ENCODE peak calls at places on chromosomes 12 and 14, in five cellular contexts. P is neural progenitor cell, E is endothelial cell of umbilical vein, D is HepG2, L is HCT116. X is an unnamed sample.

GRCh38 chr14:72023128-72024042 is 91.2 kb downstream of the RGS6 start:
- DNase-seq in L (peak), D (no peak), E (no peak), P (no peak), X (peak)

GRCh38 chr12:68414988-68415387 is 82.8 kb upstream of the MDM1 start:
- DNase-seq in D (no peak), P (no peak), L (no peak), E (no peak), X (no peak)

GRCh38 chr14:88422036-88422435 is 36.6 kb downstream of the SPATA7 start:
- DNase-seq in P (no peak), E (no peak), L (no peak), D (no peak), X (no peak)

GRCh38 chr14:65164068-65164824 is 61.9 kb upstream of the MAX start:
- DNase-seq in D (peak), P (peak), L (peak), E (peak), X (no peak)

GRCh38 chr14:93171366-93171765 is 13.3 kb downstream of the MOAP1 start:
- DNase-seq in D (no peak), E (no peak), P (no peak), L (no peak), X (no peak)

GRCh38 chr12:3047961-3048360 is 29.2 kb upstream of the TSPAN9 start:
- DNase-seq in P (no peak), E (peak), D (no peak), L (no peak), X (no peak)

GRCh38 chr12:30794591-30795409 is 40.0 kb upstream of the CAPRIN2 start:
- DNase-seq in D (peak), L (peak), E (peak), P (no peak), X (peak)

GRCh38 chr14:74127634-74128033 is 42.9 kb downstream of the LIN52 start:
- DNase-seq in D (no peak), P (no peak), E (no peak), L (no peak), X (no peak)

GRCh38 chr12:78863482-78864427 is 819 bp upstream of the SYT1 start:
- DNase-seq in E (peak), L (no peak), D (no peak), P (peak), X (peak)

GRCh38 chr12:109632299-109632698 is 58.7 kb downstream of the MVK start:
- DNase-seq in D (no peak), E (no peak), P (no peak), L (no peak), X (no peak)

GRCh38 chr14:75165586-75166391 is 10.6 kb downstream of the TMED10 start:
- DNase-seq in L (no peak), E (no peak), P (no peak), D (no peak), X (no peak)

GRCh38 chr14:30808576-30808975 is 65.8 kb upstream of the COCH start:
- DNase-seq in P (no peak), L (no peak), D (no peak), E (no peak), X (peak)

GRCh38 chr12:29317556-29318363 is 63.2 kb downstream of the ERGIC2 start:
- DNase-seq in D (peak), L (peak), E (peak), P (peak), X (peak)

GRCh38 chr12:108750471-108751402 is 19.4 kb upstream of the CORO1C start:
- DNase-seq in L (no peak), E (no peak), P (peak), D (no peak), X (no peak)

GRCh38 chr14:33617154-33617553 is 333.7 kb downstream of the EGLN3 start:
- DNase-seq in E (no peak), D (no peak), P (no peak), L (no peak), X (peak)

GRCh38 chr12:95701722-95702418 is 88.7 kb downstream of the NTN4 start:
- DNase-seq in P (no peak), D (no peak), E (no peak), L (no peak), X (peak)

GRCh38 chr12:27096420-27096819 is 14.0 kb upstream of the C12orf71 start:
- DNase-seq in D (no peak), L (no peak), E (no peak), P (no peak), X (peak)

DNA sequence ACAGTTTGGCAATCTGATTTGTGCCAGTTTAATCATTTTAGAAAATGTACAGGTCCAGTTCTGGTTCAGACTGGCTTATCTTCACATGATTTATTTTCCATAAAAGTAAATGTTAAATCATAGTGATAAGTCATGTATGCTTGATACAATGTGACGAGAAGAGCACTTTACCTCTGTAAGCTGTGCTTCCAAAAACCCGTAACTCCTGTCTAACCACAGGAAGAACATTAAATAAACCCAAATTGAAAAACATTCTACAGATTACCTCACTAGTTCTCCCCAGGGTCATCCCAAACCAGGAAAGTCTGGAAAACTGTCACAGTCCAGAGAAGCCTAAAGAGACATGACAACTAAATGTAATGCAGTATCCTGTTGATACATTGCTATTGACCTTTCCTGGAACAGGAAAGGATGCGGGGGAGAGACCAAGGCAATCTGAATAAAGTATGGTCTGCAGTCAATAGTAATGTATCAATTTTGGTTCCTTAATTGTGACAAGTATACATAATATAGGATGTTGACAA is 32.5 kb upstream of the DUSP6 start:
- DNase-seq in E (no peak), P (no peak), L (no peak), D (no peak), X (no peak)
- H3K4me2 ChIP-seq in E (peak), P (peak), L (no peak), D (peak), X (peak)

DNA sequence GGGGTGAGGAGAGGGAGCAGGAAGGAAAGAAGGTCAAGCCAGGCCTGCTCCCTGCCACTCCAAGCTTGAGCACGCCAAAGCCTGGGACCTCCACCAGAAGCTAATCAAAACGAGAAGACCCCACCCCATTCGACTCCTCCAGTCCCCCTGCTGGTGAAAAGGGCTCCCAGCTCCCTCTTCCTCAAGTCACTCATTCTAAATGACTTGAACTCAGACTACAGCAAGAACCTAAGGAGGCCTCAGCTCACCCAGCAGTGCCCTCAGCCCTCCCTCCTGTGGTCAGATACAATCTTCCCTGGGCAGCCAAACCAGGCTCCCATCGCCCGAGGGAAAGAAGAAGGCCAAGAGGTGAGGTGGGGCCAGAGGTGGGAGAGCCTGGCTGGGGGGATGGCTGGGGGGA is 17.4 kb downstream of the HDAC7 start:
- DNase-seq in L (no peak), D (no peak), P (peak), E (no peak), X (no peak)
- TF ChIP-seq CTCF in L (peak), D (no peak), P (peak), E (peak), X (peak)

DNA sequence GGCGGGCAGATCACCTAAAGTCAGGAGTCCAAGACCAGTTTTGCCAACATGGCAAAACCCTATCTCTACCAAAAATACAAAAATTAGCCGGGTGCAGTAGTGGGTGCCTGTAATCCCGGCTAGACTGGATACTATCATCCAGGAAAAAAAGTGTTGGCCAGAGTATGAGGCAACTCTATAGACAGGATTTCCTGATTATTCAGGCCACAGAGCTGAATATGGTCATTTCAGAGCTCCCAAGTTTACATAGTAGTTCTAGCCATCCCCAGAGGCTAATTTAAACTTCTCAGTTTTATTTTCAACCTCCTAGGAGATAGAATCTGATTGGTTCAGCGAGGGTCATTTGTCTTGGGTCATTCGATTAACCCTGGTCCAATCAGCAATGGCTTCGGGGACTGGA is 7.3 kb downstream of the RPGRIP1 start:
- DNase-seq in L (no peak), E (no peak), D (no peak), P (no peak), X (no peak)
- H3K4me2 ChIP-seq in L (no peak), E (no peak), D (no peak), P (no peak), X (no peak)

GRCh38 chr12:131980263-131980662 is 30.5 kb downstream of the EP400 start:
- DNase-seq in E (no peak), D (no peak), L (no peak), P (no peak), X (no peak)
- TF ChIP-seq CTCF in E (no peak), D (peak), L (peak), P (no peak), X (peak)

X was measured in mammary epithelial cell.